ENCODE peak calls at places on chromosomes 4 and X, in ten cellular contexts. One of them, this sample, is unnamed.

GRCh38 chrX:105564536-105564935 is 257.8 kb upstream of the NRK start:
- DNase-seq in brain microvascular endothelial cell: peak; percentile 75
- DNase-seq in cardiac fibroblast: peak; percentile 79
- DNase-seq in upper lobe of right lung: no peak
- DNase-seq in BJ: peak; percentile 7
- DNase-seq in IMR-90: peak; percentile 20
- DNase-seq in dorsolateral prefrontal cortex: no peak
- DNase-seq in adipocyte: peak; percentile 42
- DNase-seq in mesendoderm: no peak
- DNase-seq in heart right ventricle: no peak
- DNase-seq in this sample: peak; percentile 70

GRCh38 chr4:80219301-80220025 is 22.2 kb downstream of the PRDM8 start:
- DNase-seq in upper lobe of right lung: no peak
- DNase-seq in adipocyte: no peak
- DNase-seq in IMR-90: peak; percentile 60
- DNase-seq in mesendoderm: peak; percentile 77
- DNase-seq in cardiac fibroblast: peak; percentile 45
- DNase-seq in BJ: no peak
- DNase-seq in dorsolateral prefrontal cortex: no peak
- DNase-seq in brain microvascular endothelial cell: no peak
- DNase-seq in heart right ventricle: no peak
- DNase-seq in this sample: peak; percentile 56

GRCh38 chr4:47926667-47927258 is 12.4 kb upstream of the NFXL1 start:
- DNase-seq in upper lobe of right lung: peak; percentile 67
- DNase-seq in dorsolateral prefrontal cortex: peak; percentile 60
- DNase-seq in heart right ventricle: peak; percentile 17
- DNase-seq in BJ: no peak
- DNase-seq in brain microvascular endothelial cell: peak; percentile 48
- DNase-seq in adipocyte: peak; percentile 86
- DNase-seq in cardiac fibroblast: peak; percentile 63
- DNase-seq in mesendoderm: peak; percentile 87
- DNase-seq in IMR-90: peak; percentile 47
- DNase-seq in this sample: peak; percentile 69

GRCh38 chrX:136221851-136222513 is 29.2 kb downstream of the MAP7D3 start:
- DNase-seq in dorsolateral prefrontal cortex: no peak
- DNase-seq in adipocyte: no peak
- DNase-seq in upper lobe of right lung: no peak
- DNase-seq in mesendoderm: no peak
- DNase-seq in cardiac fibroblast: no peak
- DNase-seq in BJ: no peak
- DNase-seq in IMR-90: no peak
- DNase-seq in heart right ventricle: no peak
- DNase-seq in brain microvascular endothelial cell: no peak
- DNase-seq in this sample: no peak

GRCh38 chr4:139814285-139815015 is 148.8 kb downstream of the MGST2 start:
- DNase-seq in upper lobe of right lung: no peak
- DNase-seq in mesendoderm: no peak
- DNase-seq in dorsolateral prefrontal cortex: no peak
- DNase-seq in cardiac fibroblast: no peak
- DNase-seq in brain microvascular endothelial cell: no peak
- DNase-seq in heart right ventricle: no peak
- DNase-seq in adipocyte: no peak
- DNase-seq in IMR-90: peak; percentile 41
- DNase-seq in BJ: peak; percentile 14
- DNase-seq in this sample: peak; percentile 20

GRCh38 chr4:74205559-74205958 is 47.6 kb downstream of the MTHFD2L start:
- DNase-seq in IMR-90: no peak
- DNase-seq in brain microvascular endothelial cell: no peak
- DNase-seq in dorsolateral prefrontal cortex: no peak
- DNase-seq in BJ: no peak
- DNase-seq in cardiac fibroblast: no peak
- DNase-seq in heart right ventricle: no peak
- DNase-seq in upper lobe of right lung: no peak
- DNase-seq in mesendoderm: no peak
- DNase-seq in adipocyte: no peak
- DNase-seq in this sample: no peak

GRCh38 chr4:8928074-8928473 is 56.4 kb upstream of the HMX1 start:
- DNase-seq in cardiac fibroblast: no peak
- DNase-seq in adipocyte: no peak
- DNase-seq in mesendoderm: no peak
- DNase-seq in upper lobe of right lung: no peak
- DNase-seq in BJ: no peak
- DNase-seq in heart right ventricle: no peak
- DNase-seq in dorsolateral prefrontal cortex: no peak
- DNase-seq in IMR-90: no peak
- DNase-seq in brain microvascular endothelial cell: no peak
- DNase-seq in this sample: no peak

GRCh38 chr4:31040106-31040505 is 319.9 kb downstream of the PCDH7 start:
- DNase-seq in heart right ventricle: no peak
- DNase-seq in dorsolateral prefrontal cortex: no peak
- DNase-seq in adipocyte: no peak
- DNase-seq in BJ: no peak
- DNase-seq in brain microvascular endothelial cell: no peak
- DNase-seq in IMR-90: peak; percentile 31
- DNase-seq in mesendoderm: no peak
- DNase-seq in cardiac fibroblast: no peak
- DNase-seq in upper lobe of right lung: no peak
- DNase-seq in this sample: no peak

GRCh38 chr4:20028694-20029093 is 223.0 kb upstream of the SLIT2 start:
- DNase-seq in dorsolateral prefrontal cortex: no peak
- DNase-seq in brain microvascular endothelial cell: peak; percentile 18
- DNase-seq in IMR-90: peak; percentile 55
- DNase-seq in upper lobe of right lung: no peak
- DNase-seq in cardiac fibroblast: peak; percentile 76
- DNase-seq in heart right ventricle: no peak
- DNase-seq in adipocyte: peak; percentile 41
- DNase-seq in mesendoderm: no peak
- DNase-seq in BJ: no peak
- DNase-seq in this sample: peak; percentile 65

GRCh38 chr4:169869487-169869886 is 111.7 kb upstream of the HPF1 start:
- DNase-seq in brain microvascular endothelial cell: no peak
- DNase-seq in IMR-90: peak; percentile 2
- DNase-seq in mesendoderm: peak; percentile 17
- DNase-seq in adipocyte: no peak
- DNase-seq in cardiac fibroblast: peak; percentile 8
- DNase-seq in BJ: no peak
- DNase-seq in upper lobe of right lung: no peak
- DNase-seq in dorsolateral prefrontal cortex: no peak
- DNase-seq in heart right ventricle: no peak
- DNase-seq in this sample: no peak

DNA sequence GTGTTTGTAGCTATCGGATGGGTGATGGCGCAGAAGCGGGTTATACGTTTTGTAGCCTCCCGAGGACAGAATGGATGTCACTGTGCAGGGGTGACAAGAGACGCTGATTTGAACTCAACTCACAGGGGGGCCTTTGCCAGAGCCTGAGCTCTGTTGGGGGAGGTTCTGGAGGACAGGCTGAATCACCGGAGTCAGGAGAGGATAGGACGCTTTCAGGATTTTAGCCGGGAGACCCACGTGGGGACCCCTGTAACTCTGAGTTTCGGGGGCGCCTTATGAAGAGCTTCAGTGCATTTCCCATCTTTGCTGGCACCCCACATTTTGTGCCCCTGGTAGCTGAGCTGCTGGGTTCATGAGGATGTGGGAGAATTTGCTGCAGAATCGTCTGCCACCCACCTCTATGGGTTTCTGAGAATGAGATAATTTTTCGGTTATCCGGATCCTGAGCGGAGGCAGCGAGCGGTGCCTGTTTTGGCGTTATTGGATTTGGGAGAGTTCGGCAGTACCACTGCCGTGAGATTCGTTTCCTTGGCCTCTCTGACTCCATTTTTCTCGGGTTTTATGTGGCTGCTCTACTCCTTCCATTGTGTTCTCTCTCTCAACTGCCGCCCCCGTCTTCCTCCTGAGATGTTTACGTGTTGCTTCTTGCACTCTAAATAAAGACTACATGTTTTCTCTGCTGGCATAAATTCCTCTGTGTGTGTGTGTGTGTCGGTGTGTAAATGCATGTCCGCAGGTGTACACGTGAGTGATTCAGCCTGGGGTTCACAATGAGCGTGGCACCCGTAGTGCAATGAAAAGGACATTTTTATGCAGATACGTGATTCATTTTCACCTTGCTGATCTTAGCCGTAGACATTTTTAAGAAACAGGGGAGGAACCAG is 81.8 kb downstream of the STOX2 start:
- DNase-seq in mesendoderm: no peak
- DNase-seq in brain microvascular endothelial cell: no peak
- DNase-seq in heart right ventricle: no peak
- DNase-seq in upper lobe of right lung: no peak
- DNase-seq in dorsolateral prefrontal cortex: no peak
- DNase-seq in adipocyte: no peak
- DNase-seq in BJ: no peak
- DNase-seq in IMR-90: no peak
- DNase-seq in cardiac fibroblast: no peak
- DNase-seq in this sample: no peak
- H3K4me3 ChIP-seq in mesendoderm: no peak overlapping the region
- H3K4me3 ChIP-seq in brain microvascular endothelial cell: peak overlapping the region; percentile 52
- H3K4me3 ChIP-seq in heart right ventricle: peak overlapping the region; percentile 53
- H3K4me3 ChIP-seq in upper lobe of right lung: peak overlapping the region; percentile 44
- H3K4me3 ChIP-seq in dorsolateral prefrontal cortex: peak overlapping the region; percentile 69
- H3K4me3 ChIP-seq in adipocyte: peak overlapping the region; percentile 80
- H3K4me3 ChIP-seq in BJ: peak overlapping the region; percentile 17
- H3K4me3 ChIP-seq in IMR-90: peak overlapping the region; percentile 34
- H3K4me3 ChIP-seq in cardiac fibroblast: peak overlapping the region; percentile 37
- H3K4me3 ChIP-seq in this sample: peak overlapping the region; percentile 58

DNA sequence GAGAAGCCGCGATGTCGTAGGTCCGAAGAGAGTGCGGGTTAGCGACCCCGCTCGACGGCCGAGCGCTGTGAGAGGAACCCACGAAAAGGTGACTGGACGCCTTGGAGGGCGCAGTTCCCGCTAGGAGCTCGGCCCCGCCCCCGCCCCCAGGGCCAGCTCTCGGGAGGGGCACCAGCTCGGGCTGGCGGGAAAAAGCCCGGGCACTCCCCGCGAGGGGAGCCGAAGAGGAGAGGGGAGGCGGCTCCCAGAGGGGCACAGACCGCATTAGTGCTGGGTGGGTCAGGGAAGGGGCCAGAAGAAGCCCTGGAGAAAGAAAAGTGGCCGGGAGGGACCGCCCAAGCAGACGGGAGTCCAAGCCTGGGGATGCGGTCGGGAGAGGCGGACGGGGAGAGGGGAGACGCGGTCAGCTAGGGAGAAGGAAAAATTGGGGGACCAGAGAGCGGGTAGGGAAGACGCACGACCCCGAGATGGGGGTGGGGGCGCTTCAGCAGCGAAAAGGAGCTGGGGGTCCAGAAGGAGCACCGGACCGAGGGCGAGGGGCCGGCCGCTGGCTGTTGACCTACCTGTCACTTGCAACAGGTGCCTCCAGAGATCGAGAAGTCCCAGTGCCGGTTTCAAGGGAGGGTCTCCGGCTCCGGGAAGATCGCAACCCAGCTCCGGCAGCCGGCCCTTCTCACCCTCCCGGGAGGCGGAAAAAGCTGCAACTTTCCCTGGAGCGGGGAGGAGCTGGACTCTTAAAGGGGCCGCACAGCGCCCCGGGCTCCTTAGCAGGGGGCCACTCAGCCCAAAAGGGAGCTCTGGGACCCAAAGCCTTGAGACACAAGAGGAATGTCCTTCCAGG is at the start of gene SYTL4:
- DNase-seq in mesendoderm: peak; percentile 33
- DNase-seq in dorsolateral prefrontal cortex: no peak
- DNase-seq in cardiac fibroblast: peak; percentile 9
- DNase-seq in upper lobe of right lung: peak; percentile 64
- DNase-seq in BJ: no peak
- DNase-seq in adipocyte: peak; percentile 28
- DNase-seq in heart right ventricle: peak; percentile 29
- DNase-seq in brain microvascular endothelial cell: no peak
- DNase-seq in IMR-90: no peak
- DNase-seq in this sample: no peak
- H3K4me3 ChIP-seq in mesendoderm: peak within 1 kb of the TSS; percentile 19
- H3K4me3 ChIP-seq in dorsolateral prefrontal cortex: peak within 1 kb of the TSS; percentile 66
- H3K4me3 ChIP-seq in cardiac fibroblast: peak within 1 kb of the TSS; percentile 75
- H3K4me3 ChIP-seq in upper lobe of right lung: peak within 1 kb of the TSS; percentile 62
- H3K4me3 ChIP-seq in BJ: peak within 1 kb of the TSS; percentile 73
- H3K4me3 ChIP-seq in adipocyte: peak within 1 kb of the TSS; percentile 87
- H3K4me3 ChIP-seq in heart right ventricle: peak within 1 kb of the TSS; percentile 67
- H3K4me3 ChIP-seq in brain microvascular endothelial cell: peak within 1 kb of the TSS; percentile 73
- H3K4me3 ChIP-seq in IMR-90: peak within 1 kb of the TSS; percentile 62
- H3K4me3 ChIP-seq in this sample: peak within 1 kb of the TSS; percentile 75

GRCh38 chr4:141571368-141571767 is 65.0 kb upstream of the IL15 start:
- DNase-seq in IMR-90: peak; percentile 60
- DNase-seq in cardiac fibroblast: peak; percentile 55
- DNase-seq in BJ: no peak
- DNase-seq in upper lobe of right lung: no peak
- DNase-seq in adipocyte: peak; percentile 17
- DNase-seq in mesendoderm: no peak
- DNase-seq in dorsolateral prefrontal cortex: no peak
- DNase-seq in heart right ventricle: no peak
- DNase-seq in brain microvascular endothelial cell: peak; percentile 39
- DNase-seq in this sample: peak; percentile 45
- H3K4me3 ChIP-seq in IMR-90: no peak overlapping the region
- H3K4me3 ChIP-seq in cardiac fibroblast: no peak overlapping the region
- H3K4me3 ChIP-seq in BJ: no peak overlapping the region
- H3K4me3 ChIP-seq in upper lobe of right lung: no peak overlapping the region
- H3K4me3 ChIP-seq in adipocyte: no peak overlapping the region
- H3K4me3 ChIP-seq in mesendoderm: no peak overlapping the region
- H3K4me3 ChIP-seq in dorsolateral prefrontal cortex: no peak overlapping the region
- H3K4me3 ChIP-seq in heart right ventricle: no peak overlapping the region
- H3K4me3 ChIP-seq in brain microvascular endothelial cell: no peak overlapping the region
- H3K4me3 ChIP-seq in this sample: no peak overlapping the region

GRCh38 chrX:152637649-152638442 is at the start of gene GABRQ:
- DNase-seq in mesendoderm: peak; percentile 93
- DNase-seq in heart right ventricle: peak; percentile 31
- DNase-seq in cardiac fibroblast: peak; percentile 11
- DNase-seq in brain microvascular endothelial cell: peak; percentile 40
- DNase-seq in upper lobe of right lung: peak; percentile 67
- DNase-seq in dorsolateral prefrontal cortex: no peak
- DNase-seq in IMR-90: no peak
- DNase-seq in adipocyte: peak; percentile 50
- DNase-seq in BJ: no peak
- DNase-seq in this sample: peak; percentile 14
- H3K4me3 ChIP-seq in mesendoderm: peak within 1 kb of the TSS; percentile 29
- H3K4me3 ChIP-seq in heart right ventricle: no peak within 1 kb of the TSS
- H3K4me3 ChIP-seq in cardiac fibroblast: no peak within 1 kb of the TSS
- H3K4me3 ChIP-seq in brain microvascular endothelial cell: peak within 1 kb of the TSS; percentile 17
- H3K4me3 ChIP-seq in upper lobe of right lung: no peak within 1 kb of the TSS
- H3K4me3 ChIP-seq in dorsolateral prefrontal cortex: peak within 1 kb of the TSS; percentile 51
- H3K4me3 ChIP-seq in IMR-90: no peak within 1 kb of the TSS
- H3K4me3 ChIP-seq in adipocyte: no peak within 1 kb of the TSS
- H3K4me3 ChIP-seq in BJ: no peak within 1 kb of the TSS
- H3K4me3 ChIP-seq in this sample: no peak within 1 kb of the TSS

This sample was measured in fibroblast of the aortic adventitia.